ENCODE peak calls at places on chromosome 7, in eight cellular contexts. V, R, G, Z, B, H, L and N are unnamed samples.

GRCh38 chr7:30681262-30682130 is 760 bp downstream of the CRHR2 start:
- DNase-seq in V (no peak), R (no peak), G (no peak), Z (no peak), B (no peak), H (no peak), L (no peak), N (no peak)

GRCh38 chr7:2692543-2692942 is 4.5 kb downstream of the AMZ1 start:
- DNase-seq in V (no peak), R (no peak), G (no peak), Z (no peak), B (no peak), H (no peak), L (no peak), N (no peak)

GRCh38 chr7:116500071-116500853 is 724 bp downstream of the CAV2 start:
- DNase-seq in V (peak), R (peak), G (peak), Z (no peak), B (peak), H (peak), L (no peak), N (no peak)

GRCh38 chr7:69932034-69932628 is 333.9 kb downstream of the AUTS2 start:
- DNase-seq in V (no peak), R (no peak), G (no peak), Z (peak), B (peak), H (no peak), L (no peak), N (no peak)

GRCh38 chr7:158992759-158993158 is 136.4 kb downstream of the DYNC2I1 start:
- DNase-seq in V (no peak), R (no peak), G (no peak), Z (no peak), B (no peak), H (no peak), L (no peak), N (no peak)

GRCh38 chr7:1046722-1047679 is 2.7 kb downstream of the GPR146 start:
- DNase-seq in V (peak), R (no peak), G (no peak), Z (no peak), B (no peak), H (no peak), L (peak), N (peak)

GRCh38 chr7:113198226-113198625 is 79.9 kb upstream of the SMIM30 start:
- DNase-seq in V (no peak), R (no peak), G (no peak), Z (no peak), B (no peak), H (no peak), L (no peak), N (no peak)

GRCh38 chr7:8044761-8045430 is 76.3 kb downstream of the GLCCI1 start:
- DNase-seq in V (no peak), R (no peak), G (no peak), Z (no peak), B (no peak), H (no peak), L (no peak), N (no peak)

GRCh38 chr7:23687011-23687410 is 7.0 kb downstream of the FAM221A start:
- DNase-seq in V (no peak), R (no peak), G (no peak), Z (no peak), B (no peak), H (no peak), L (no peak), N (no peak)

GRCh38 chr7:112939589-112940313 is 146.9 kb downstream of the GPR85 start:
- DNase-seq in V (peak), R (peak), G (peak), Z (peak), B (peak), H (peak), L (peak), N (peak)

GRCh38 chr7:152674860-152675760 is 831 bp downstream of the XRCC2 start:
- DNase-seq in V (no peak), R (no peak), G (peak), Z (peak), B (peak), H (no peak), L (no peak), N (no peak)

GRCh38 chr7:149635561-149636329 is 137.6 kb downstream of the ZNF467 start:
- DNase-seq in V (no peak), R (no peak), G (no peak), Z (no peak), B (peak), H (no peak), L (no peak), N (no peak)

GRCh38 chr7:67371429-67372305 is 375.0 kb downstream of the TYW1 start:
- DNase-seq in V (peak), R (peak), G (peak), Z (peak), B (peak), H (peak), L (peak), N (peak)

GRCh38 chr7:15046851-15047250 is 144.3 kb upstream of the DGKB start:
- DNase-seq in V (no peak), R (no peak), G (no peak), Z (no peak), B (no peak), H (no peak), L (no peak), N (no peak)

GRCh38 chr7:91512958-91513357 is 248.7 kb downstream of the FZD1 start:
- DNase-seq in V (no peak), R (no peak), G (no peak), Z (no peak), B (peak), H (no peak), L (no peak), N (no peak)

GRCh38 chr7:27117687-27118491 is 12.7 kb downstream of the HOXA4 start:
- DNase-seq in V (no peak), R (no peak), G (no peak), Z (no peak), B (peak), H (no peak), L (no peak), N (no peak)

GRCh38 chr7:99543081-99543671 is 8.7 kb downstream of the FAM200A start:
- DNase-seq in V (no peak), R (no peak), G (no peak), Z (no peak), B (no peak), H (no peak), L (no peak), N (no peak)

GRCh38 chr7:150450491-150450992 is at the start of gene GIMAP8:
- DNase-seq in V (peak), R (peak), G (no peak), Z (no peak), B (no peak), H (peak), L (peak), N (peak)

GRCh38 chr7:2104107-2104710 is 128.5 kb downstream of the MAD1L1 start:
- DNase-seq in V (peak), R (peak), G (no peak), Z (peak), B (peak), H (peak), L (peak), N (peak)

GRCh38 chr7:50356945-50357268 is 52.4 kb downstream of the IKZF1 start:
- DNase-seq in V (no peak), R (no peak), G (no peak), Z (no peak), B (no peak), H (no peak), L (no peak), N (no peak)

GRCh38 chr7:38673795-38674194 is 42.6 kb upstream of the AMPH start:
- DNase-seq in V (no peak), R (no peak), G (no peak), Z (no peak), B (peak), H (no peak), L (no peak), N (no peak)

GRCh38 chr7:151168022-151168786 is 710 bp upstream of the GBX1 start:
- DNase-seq in V (no peak), R (no peak), G (peak), Z (peak), B (peak), H (no peak), L (peak), N (peak)

GRCh38 chr7:44969701-44970494 is 8.9 kb downstream of the MYO1G start:
- DNase-seq in V (peak), R (no peak), G (no peak), Z (no peak), B (no peak), H (no peak), L (no peak), N (no peak)

GRCh38 chr7:112185005-112185834 is 21.0 kb downstream of the DOCK4 start:
- DNase-seq in V (no peak), R (no peak), G (peak), Z (no peak), B (no peak), H (no peak), L (no peak), N (no peak)

GRCh38 chr7:92794846-92795245 is 41.5 kb downstream of the CDK6 start:
- DNase-seq in V (no peak), R (no peak), G (no peak), Z (no peak), B (no peak), H (no peak), L (no peak), N (no peak)

GRCh38 chr7:17274551-17275245 is 23.8 kb upstream of the AHR start:
- DNase-seq in V (no peak), R (no peak), G (no peak), Z (no peak), B (no peak), H (no peak), L (no peak), N (no peak)

GRCh38 chr7:937851-938484 is 16.5 kb downstream of the ADAP1 start:
- DNase-seq in V (peak), R (no peak), G (no peak), Z (no peak), B (no peak), H (no peak), L (no peak), N (no peak)

GRCh38 chr7:98186452-98187137 is 24.6 kb upstream of the BHLHA15 start:
- DNase-seq in V (no peak), R (no peak), G (no peak), Z (no peak), B (no peak), H (no peak), L (no peak), N (no peak)

GRCh38 chr7:90596745-90597526 is 815 bp downstream of the CDK14 start:
- DNase-seq in V (no peak), R (no peak), G (no peak), Z (no peak), B (no peak), H (no peak), L (no peak), N (no peak)

GRCh38 chr7:79182283-79182682 is 271.2 kb downstream of the MAGI2 start:
- DNase-seq in V (no peak), R (no peak), G (no peak), Z (no peak), B (no peak), H (no peak), L (no peak), N (no peak)

GRCh38 chr7:95632609-95633008 is 36.3 kb upstream of the PDK4 start:
- DNase-seq in V (no peak), R (no peak), G (no peak), Z (no peak), B (no peak), H (no peak), L (no peak), N (no peak)

GRCh38 chr7:139339698-139340036 is 1.5 kb upstream of the FMC1 start:
- DNase-seq in V (no peak), R (no peak), G (no peak), Z (no peak), B (no peak), H (no peak), L (no peak), N (no peak)

GRCh38 chr7:90605055-90605454 is 8.9 kb downstream of the CDK14 start:
- DNase-seq in V (no peak), R (no peak), G (no peak), Z (no peak), B (no peak), H (no peak), L (no peak), N (no peak)

GRCh38 chr7:77907281-77907680 is 108.7 kb downstream of the PHTF2 start:
- DNase-seq in V (no peak), R (no peak), G (no peak), Z (peak), B (no peak), H (no peak), L (no peak), N (no peak)

GRCh38 chr7:41436139-41436538 is 266.8 kb downstream of the INHBA start:
- DNase-seq in V (no peak), R (no peak), G (no peak), Z (no peak), B (no peak), H (no peak), L (no peak), N (no peak)

GRCh38 chr7:7799138-7799537 is 80.7 kb upstream of the RPA3 start:
- DNase-seq in V (no peak), R (no peak), G (no peak), Z (no peak), B (peak), H (no peak), L (no peak), N (no peak)

GRCh38 chr7:134593530-134594392 is 44.9 kb downstream of the AKR1B15 start:
- DNase-seq in V (no peak), R (peak), G (no peak), Z (no peak), B (peak), H (peak), L (no peak), N (no peak)
- H3K27ac ChIP-seq in V (peak), R (peak), G (no peak), Z (no peak), B (peak), H (peak), L (no peak), N (no peak)

GRCh38 chr7:25860206-25860881 is 291.7 kb upstream of the NFE2L3 start:
- DNase-seq in V (no peak), R (no peak), G (no peak), Z (no peak), B (no peak), H (no peak), L (no peak), N (no peak)
- H3K27ac ChIP-seq in V (no peak), R (no peak), G (no peak), Z (no peak), B (no peak), H (no peak), L (no peak), N (no peak)

GRCh38 chr7:101818699-101819071 is 1.3 kb downstream of the CUX1 start:
- DNase-seq in V (no peak), R (no peak), G (no peak), Z (no peak), B (no peak), H (no peak), L (no peak), N (no peak)

GRCh38 chr7:101815826-101816488 is 1.5 kb upstream of the CUX1 start:
- DNase-seq in V (peak), R (peak), G (peak), Z (peak), B (peak), H (peak), L (peak), N (peak)

GRCh38 chr7:101816499-101817030 is 861 bp upstream of the CUX1 start:
- DNase-seq in V (peak), R (no peak), G (peak), Z (peak), B (peak), H (peak), L (no peak), N (no peak)

GRCh38 chr7:101817930-101818698 is 688 bp downstream of the CUX1 start:
- DNase-seq in V (no peak), R (no peak), G (no peak), Z (no peak), B (no peak), H (no peak), L (no peak), N (no peak)

DNA sequence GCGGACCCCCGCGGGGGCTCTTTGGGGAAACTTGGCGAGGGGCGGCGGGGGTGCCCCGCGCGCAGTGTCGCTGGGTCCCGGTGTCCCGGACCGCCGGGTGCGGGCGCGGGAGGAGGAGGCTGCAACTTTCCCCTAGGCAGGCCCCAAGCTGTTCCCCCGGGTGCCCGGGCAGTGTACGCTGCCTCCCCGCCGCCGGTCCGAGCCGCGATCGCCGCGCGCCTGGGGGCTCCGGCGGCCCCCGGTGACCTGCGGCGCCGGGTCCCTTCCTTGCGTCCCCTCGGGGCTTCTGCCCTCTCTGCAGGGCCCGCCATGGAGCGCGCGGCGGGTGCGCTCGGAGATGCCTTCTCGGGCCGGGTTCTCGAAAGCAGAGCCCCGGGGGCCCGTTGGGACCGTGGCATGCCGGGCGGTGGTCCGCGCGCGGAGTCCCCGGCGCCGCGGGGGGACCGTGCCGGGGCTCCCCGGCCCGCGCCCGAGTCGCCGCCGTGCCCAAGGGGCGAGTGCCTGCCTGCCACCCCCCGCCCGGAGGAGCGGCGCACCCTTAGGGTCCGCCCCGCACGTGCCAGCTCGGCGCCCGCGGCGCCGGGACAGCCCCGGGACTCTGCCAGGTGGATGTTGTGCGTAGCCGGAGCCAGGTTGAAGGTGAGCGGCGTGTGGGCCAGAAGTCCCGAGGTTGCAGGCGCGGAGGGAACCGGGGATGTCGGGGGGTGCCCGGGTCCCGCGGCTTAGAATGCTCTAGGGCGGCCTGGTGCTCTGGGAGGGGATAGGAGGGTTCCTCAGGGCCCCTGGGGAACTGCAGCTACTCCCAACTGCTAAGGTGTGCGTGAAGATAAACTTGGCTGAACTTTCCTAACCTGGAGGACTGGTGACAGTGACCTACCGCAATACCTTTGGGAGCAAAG is at the start of gene CUX1:
- DNase-seq in V (peak), R (no peak), G (peak), Z (peak), B (peak), H (no peak), L (peak), N (peak)
- H3K27ac ChIP-seq in V (peak), R (peak), G (no peak), Z (peak), B (peak), H (peak), L (no peak), N (no peak)

GRCh38 chr7:47371317-47371716 is 210.6 kb downstream of the TNS3 start:
- DNase-seq in V (peak), R (no peak), G (no peak), Z (no peak), B (no peak), H (no peak), L (no peak), N (no peak)
- H3K27ac ChIP-seq in V (peak), R (peak), G (no peak), Z (no peak), B (no peak), H (peak), L (no peak), N (no peak)

GRCh38 chr7:105638324-105638723 is 57.0 kb upstream of the EFCAB10 start:
- DNase-seq in V (no peak), R (no peak), G (no peak), Z (no peak), B (no peak), H (no peak), L (no peak), N (no peak)
- H3K27ac ChIP-seq in V (no peak), R (no peak), G (no peak), Z (no peak), B (no peak), H (no peak), L (no peak), N (no peak)

GRCh38 chr7:80884511-80885195 is 34.2 kb downstream of the SEMA3C start:
- DNase-seq in V (no peak), R (no peak), G (no peak), Z (no peak), B (peak), H (no peak), L (no peak), N (no peak)
- H3K27ac ChIP-seq in V (no peak), R (no peak), G (no peak), Z (no peak), B (peak), H (peak), L (no peak), N (no peak)

GRCh38 chr7:3754488-3755365 is 453.7 kb downstream of the SDK1 start:
- DNase-seq in V (no peak), R (peak), G (no peak), Z (no peak), B (no peak), H (no peak), L (no peak), N (no peak)

GRCh38 chr7:3762146-3762831 is 461.2 kb downstream of the SDK1 start:
- DNase-seq in V (no peak), R (no peak), G (no peak), Z (no peak), B (no peak), H (no peak), L (no peak), N (no peak)

GRCh38 chr7:3757059-3757458 is 456.0 kb downstream of the SDK1 start:
- DNase-seq in V (no peak), R (no peak), G (no peak), Z (no peak), B (no peak), H (no peak), L (no peak), N (no peak)

DNA sequence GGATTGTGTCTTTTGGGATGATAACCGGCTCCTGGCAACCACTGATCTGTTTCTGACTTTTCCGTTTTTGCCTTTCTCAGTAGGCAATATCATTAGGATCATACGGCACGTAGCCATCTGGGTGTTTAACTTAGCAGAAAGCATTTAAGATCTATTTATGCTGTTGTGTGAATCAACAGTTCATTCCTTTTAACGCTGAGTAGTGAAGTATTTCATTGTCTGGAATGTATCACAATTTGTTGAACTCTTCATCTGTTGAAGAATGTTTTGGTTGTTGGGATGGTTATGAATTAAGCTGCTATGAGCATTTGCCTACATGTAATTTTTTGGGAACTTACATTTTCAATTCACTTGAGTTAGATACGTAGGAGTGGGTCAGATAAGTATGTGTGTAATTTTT is 459.6 kb downstream of the SDK1 start:
- DNase-seq in V (no peak), R (no peak), G (no peak), Z (no peak), B (no peak), H (no peak), L (no peak), N (no peak)
- H3K27ac ChIP-seq in V (no peak), R (no peak), G (no peak), Z (no peak), B (peak), H (no peak), L (no peak), N (no peak)